ENCODE peak calls at places on chromosomes 11 and 22, in four cellular contexts. C, J, X and V are unnamed samples.

GRCh38 chr11:104124979-104125378 is 39.0 kb downstream of the PDGFD start:
- DNase-seq in C (no peak), J (no peak), X (no peak), V (no peak)

GRCh38 chr11:124311269-124311668 is 2.5 kb downstream of the OR8D1 start:
- DNase-seq in C (no peak), J (no peak), X (no peak), V (no peak)

GRCh38 chr22:21451545-21452520 is 15.4 kb upstream of the TMEM191C start:
- DNase-seq in C (peak), J (no peak), X (no peak), V (peak)

GRCh38 chr11:103892603-103893002 is 143.8 kb upstream of the DDI1 start:
- DNase-seq in C (no peak), J (peak), X (peak), V (no peak)

GRCh38 chr22:46803031-46803880 is 40.8 kb downstream of the TBC1D22A start:
- DNase-seq in C (peak), J (peak), X (peak), V (peak)

GRCh38 chr22:41596776-41597634 is 7.4 kb upstream of the PMM1 start:
- DNase-seq in C (peak), J (peak), X (peak), V (peak)

GRCh38 chr11:65859812-65860277 is 388 bp upstream of the MUS81 start:
- DNase-seq in C (no peak), J (no peak), X (no peak), V (no peak)

GRCh38 chr11:75499423-75500305 is 26.1 kb downstream of the GDPD5 start:
- DNase-seq in C (peak), J (peak), X (peak), V (no peak)

GRCh38 chr22:20783300-20783673 is 9.4 kb downstream of the SERPIND1 start:
- DNase-seq in C (no peak), J (no peak), X (no peak), V (no peak)

GRCh38 chr11:76119032-76119431 is 87.3 kb downstream of the WNT11 start:
- DNase-seq in C (no peak), J (no peak), X (no peak), V (no peak)

GRCh38 chr11:7591992-7592391 is 78.2 kb downstream of the PPFIBP2 start:
- DNase-seq in C (no peak), J (no peak), X (no peak), V (no peak)

GRCh38 chr11:7590529-7590928 is 76.7 kb downstream of the PPFIBP2 start:
- DNase-seq in C (no peak), J (no peak), X (no peak), V (no peak)

GRCh38 chr11:7593476-7593875 is 79.7 kb downstream of the PPFIBP2 start:
- DNase-seq in C (no peak), J (no peak), X (no peak), V (no peak)

GRCh38 chr11:7591107-7591894 is 77.5 kb downstream of the PPFIBP2 start:
- DNase-seq in C (no peak), J (no peak), X (no peak), V (no peak)

DNA sequence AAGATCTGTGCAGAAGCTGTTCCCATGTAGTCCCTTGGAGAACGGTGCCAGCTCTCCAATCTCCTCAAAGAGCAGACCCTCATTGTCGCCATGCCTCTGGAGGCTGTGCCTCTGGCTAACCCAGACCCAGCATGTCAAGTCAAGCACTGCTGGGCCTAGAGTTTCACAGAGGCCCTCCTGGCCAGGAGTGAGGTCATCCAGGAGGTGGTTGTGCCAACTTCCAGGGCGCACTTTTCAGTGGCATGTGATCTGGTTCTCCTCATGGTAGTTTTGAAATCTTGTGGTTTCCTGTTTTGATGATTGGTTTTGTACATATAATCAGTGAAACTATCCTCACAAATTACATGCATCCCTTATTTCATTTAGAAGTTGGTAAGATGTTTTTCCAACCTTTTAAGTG is 78.9 kb downstream of the PPFIBP2 start:
- DNase-seq in C (no peak), J (peak), X (peak), V (peak)
- TF ChIP-seq CTCF in C (no peak), J (no peak), X (no peak), V (no peak)

GRCh38 chr11:13486926-13487660 is 8.7 kb downstream of the PTH start:
- DNase-seq in C (no peak), J (peak), X (peak), V (peak)
- TF ChIP-seq CTCF in C (no peak), J (peak), X (peak), V (peak)

GRCh38 chr11:12868315-12869073 is 140.6 kb upstream of the RASSF10 start:
- DNase-seq in C (no peak), J (no peak), X (peak), V (no peak)
- TF ChIP-seq CTCF in C (no peak), J (peak), X (peak), V (no peak)

GRCh38 chr11:45213316-45213665 is 66.9 kb downstream of the PRDM11 start:
- DNase-seq in C (peak), J (no peak), X (no peak), V (no peak)
- TF ChIP-seq CTCF in C (no peak), J (no peak), X (no peak), V (no peak)

DNA sequence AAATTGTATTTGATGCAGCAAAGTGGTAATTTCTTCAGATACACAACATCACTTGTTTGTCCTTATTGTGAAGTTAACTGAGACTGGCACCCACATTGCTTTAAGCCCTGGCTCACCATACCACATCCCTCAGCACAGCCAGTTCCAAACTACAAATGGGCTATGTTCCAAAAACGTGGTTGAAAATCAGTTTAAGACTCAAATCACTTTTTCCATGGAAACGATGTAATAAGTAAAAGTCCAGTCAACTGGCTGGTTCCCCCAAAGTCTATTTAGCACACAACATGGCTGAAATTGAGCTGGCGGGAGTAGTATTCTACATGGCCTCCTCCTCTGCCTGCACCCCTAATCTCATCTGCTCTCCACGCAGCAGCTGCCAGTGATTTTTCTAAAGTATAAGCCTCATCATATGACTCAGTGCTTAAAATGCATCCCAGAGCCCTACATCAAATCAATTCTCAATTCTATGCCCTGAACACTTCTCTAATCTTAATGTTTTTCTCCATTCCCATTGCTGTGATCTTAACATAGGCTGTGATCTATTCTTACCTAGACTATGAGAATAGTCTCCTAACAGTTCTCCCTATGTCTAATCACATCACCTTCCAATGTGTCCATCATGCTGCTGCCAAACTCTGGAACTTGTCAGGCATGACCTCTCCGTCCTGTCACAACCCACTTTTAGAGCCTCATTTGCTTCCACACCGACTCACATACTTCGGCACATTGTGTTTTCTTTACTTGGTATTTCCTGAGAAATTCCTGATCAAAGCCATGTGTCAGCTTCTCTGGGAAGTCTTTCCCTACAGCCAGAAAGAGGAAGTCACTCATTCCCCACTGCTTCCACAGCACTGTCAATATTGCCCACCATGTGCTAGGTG is 40.7 kb upstream of the BIRC3 start:
- DNase-seq in C (no peak), J (peak), X (peak), V (no peak)
- TF ChIP-seq CTCF in C (no peak), J (no peak), X (no peak), V (no peak)

GRCh38 chr22:27823221-27823620 is 21.7 kb upstream of the MN1 start:
- DNase-seq in C (no peak), J (no peak), X (no peak), V (no peak)

GRCh38 chr22:27827586-27828213 is 26.1 kb upstream of the MN1 start:
- DNase-seq in C (peak), J (no peak), X (no peak), V (no peak)

GRCh38 chr22:27828214-27828587 is 26.6 kb upstream of the MN1 start:
- DNase-seq in C (no peak), J (no peak), X (no peak), V (no peak)

GRCh38 chr22:27820896-27821866 is 19.6 kb upstream of the MN1 start:
- DNase-seq in C (no peak), J (no peak), X (no peak), V (no peak)

GRCh38 chr22:27825174-27825573 is 23.6 kb upstream of the MN1 start:
- DNase-seq in C (no peak), J (no peak), X (no peak), V (no peak)
- TF ChIP-seq CTCF in C (no peak), J (peak), X (peak), V (peak)

GRCh38 chr22:18033204-18033998 is 9.0 kb upstream of the MICAL3 start:
- DNase-seq in C (no peak), J (peak), X (peak), V (no peak)
- TF ChIP-seq CTCF in C (no peak), J (peak), X (peak), V (no peak)